ENCODE peak calls at places on chromosomes 5 and 9, in six cellular contexts. G, Z, A, N, C and B are unnamed samples.

GRCh38 chr5:100131161-100131560 is 404.0 kb upstream of the FAM174A start:
- DNase-seq in G (peak; percentile 17), Z (no peak), A (no peak), N (no peak), C (no peak), B (peak; percentile 4)

GRCh38 chr5:5252106-5252505 is 112.0 kb downstream of the ADAMTS16 start:
- DNase-seq in G (no peak), Z (no peak), A (no peak), N (no peak), C (no peak), B (no peak)

GRCh38 chr9:108056805-108057386 is 567.3 kb upstream of the KLF4 start:
- DNase-seq in G (peak; percentile 71), Z (peak; percentile 65), A (no peak), N (no peak), C (peak; percentile 57), B (peak; percentile 79)

GRCh38 chr9:136564379-136564988 is 18.6 kb upstream of the NOTCH1 start:
- DNase-seq in G (no peak), Z (peak; percentile 81), A (no peak), N (no peak), C (peak; percentile 53), B (peak; percentile 90)

GRCh38 chr9:98807070-98807810 is at the start of gene GALNT12:
- DNase-seq in G (peak; percentile 55), Z (no peak), A (no peak), N (peak; percentile 38), C (peak; percentile 63), B (no peak)

GRCh38 chr9:127255692-127256091 is 8.9 kb upstream of the GARNL3 start:
- DNase-seq in G (no peak), Z (no peak), A (no peak), N (no peak), C (no peak), B (no peak)

GRCh38 chr9:114310471-114311450 is 12.1 kb upstream of the ORM1 start:
- DNase-seq in G (no peak), Z (no peak), A (no peak), N (no peak), C (no peak), B (no peak)

GRCh38 chr5:170746081-170746951 is 37.2 kb upstream of the GABRP start:
- DNase-seq in G (no peak), Z (no peak), A (no peak), N (no peak), C (no peak), B (no peak)

GRCh38 chr9:136228107-136228875 is 17.3 kb downstream of the QSOX2 start:
- DNase-seq in G (peak; percentile 66), Z (peak; percentile 63), A (no peak), N (no peak), C (peak; percentile 92), B (peak; percentile 58)

GRCh38 chr5:5288236-5288635 is 134.2 kb upstream of the ICE1 start:
- DNase-seq in G (no peak), Z (no peak), A (no peak), N (no peak), C (peak; percentile 37), B (peak; percentile 13)

GRCh38 chr9:130289711-130290241 is 24.2 kb downstream of the HMCN2 start:
- DNase-seq in G (no peak), Z (no peak), A (no peak), N (no peak), C (no peak), B (no peak)

GRCh38 chr9:131500939-131501541 is 1.7 kb upstream of the POMT1 start:
- DNase-seq in G (peak; percentile 57), Z (peak; percentile 40), A (peak; percentile 93), N (no peak), C (peak; percentile 86), B (peak; percentile 67)

GRCh38 chr9:3521961-3522360 is 3.8 kb downstream of the RFX3 start:
- DNase-seq in G (no peak), Z (no peak), A (no peak), N (no peak), C (no peak), B (no peak)

GRCh38 chr9:37976714-37977477 is 73.0 kb upstream of the SLC25A51 start:
- DNase-seq in G (no peak), Z (peak; percentile 78), A (no peak), N (no peak), C (peak; percentile 83), B (peak; percentile 94)

GRCh38 chr9:69809304-69809863 is 11.2 kb upstream of the CFAP95 start:
- DNase-seq in G (peak; percentile 26), Z (peak; percentile 33), A (peak; percentile 25), N (no peak), C (peak; percentile 18), B (peak; percentile 63)

GRCh38 chr9:12723409-12724028 is 30.3 kb downstream of the TYRP1 start:
- DNase-seq in G (peak; percentile 37), Z (peak; percentile 6), A (no peak), N (no peak), C (no peak), B (peak; percentile 57)

GRCh38 chr5:174736351-174736721 is 12.0 kb downstream of the MSX2 start:
- DNase-seq in G (no peak), Z (peak; percentile 70), A (no peak), N (no peak), C (peak; percentile 90), B (peak; percentile 46)

GRCh38 chr9:127523312-127523851 is 72.1 kb downstream of the LRSAM1 start:
- DNase-seq in G (peak; percentile 33), Z (no peak), A (peak; percentile 22), N (no peak), C (no peak), B (peak; percentile 67)

GRCh38 chr5:59390074-59390659 is 503.4 kb downstream of the PDE4D start:
- DNase-seq in G (peak; percentile 38), Z (no peak), A (peak; percentile 8), N (no peak), C (peak; percentile 14), B (peak; percentile 62)

GRCh38 chr5:14108170-14108996 is 34.8 kb upstream of the TRIO start:
- DNase-seq in G (peak; percentile 24), Z (peak; percentile 72), A (peak; percentile 54), N (peak; percentile 28), C (peak; percentile 77), B (peak; percentile 93)

GRCh38 chr5:151234476-151235238 is 10.8 kb upstream of the CCDC69 start:
- DNase-seq in G (no peak), Z (peak; percentile 48), A (no peak), N (no peak), C (no peak), B (peak; percentile 94)